ENCODE peak calls at places on chromosome 10, in ten cellular contexts. H is pons; R is psoas muscle; I is GM23248; O is activated CD8-positive, alpha-beta memory T cell treated with anti-CD3 and anti-CD28 coated beads, Interleukin-2, amount 50 U/mL, for 4 hours; Z is adipocyte; T is stimulated activated CD8-positive, alpha-beta memory T cell treated with anti-CD3 and anti-CD28 coated beads, Interleukin-15, amount 100 ng/mL, for 24 hours; S is left ventricle myocardium inferior; D is fibroblast of mammary gland; Q is smooth muscle cell of the brain vasculature. X is an unnamed sample.
A peak's percentile ranks its signal among the peaks of the same experiment; 100 is the strongest.

GRCh38 chr10:99760321-99760720 is 22.1 kb upstream of the ABCC2 start:
- DNase-seq in Z (no peak), H (no peak), O (no peak), I (no peak), Q (no peak), S (no peak), T (no peak), R (no peak), D (no peak), X (no peak)

GRCh38 chr10:9254353-9254752 is 1199.9 kb downstream of the GATA3 start:
- DNase-seq in O (no peak), Z (peak; percentile 48), Q (no peak), I (peak; percentile 88), D (peak; percentile 89), T (no peak), S (no peak), H (no peak), R (no peak), X (no peak)

GRCh38 chr10:77555591-77556212 is 81.9 kb downstream of the KCNMA1 start:
- DNase-seq in I (no peak), Z (peak; percentile 80), Q (no peak), D (no peak), R (no peak), O (no peak), T (no peak), H (peak; percentile 60), S (no peak), X (no peak)

GRCh38 chr10:63115732-63116383 is 17.3 kb upstream of the NRBF2 start:
- DNase-seq in H (peak; percentile 92), R (peak; percentile 82), Z (peak; percentile 73), I (peak; percentile 95), T (no peak), D (peak; percentile 97), S (peak; percentile 77), O (no peak), Q (no peak), X (peak; percentile 91)

GRCh38 chr10:88660593-88660884 is 3.7 kb upstream of the LIPF start:
- DNase-seq in Z (no peak), H (no peak), S (no peak), D (no peak), R (no peak), Q (no peak), O (no peak), T (no peak), I (no peak), X (no peak)

GRCh38 chr10:6216916-6217315 is 14.2 kb downstream of the PFKFB3 start:
- DNase-seq in H (no peak), I (no peak), Q (no peak), D (no peak), R (no peak), O (no peak), Z (no peak), S (no peak), T (no peak), X (no peak)

GRCh38 chr10:129968020-129968861 is 4.2 kb upstream of the EBF3 start:
- DNase-seq in Z (no peak), R (no peak), T (no peak), I (no peak), H (no peak), S (no peak), D (no peak), Q (no peak), O (no peak), X (peak; percentile 42)

GRCh38 chr10:48300556-48300955 is 5.9 kb upstream of the MAPK8 start:
- DNase-seq in I (no peak), O (no peak), H (peak; percentile 36), R (no peak), Q (no peak), D (no peak), T (no peak), Z (no peak), S (no peak), X (no peak)

GRCh38 chr10:118870467-118871243 is 115.9 kb upstream of the CACUL1 start:
- DNase-seq in Z (peak; percentile 82), Q (peak; percentile 58), R (no peak), H (peak; percentile 7), T (no peak), D (peak; percentile 97), S (no peak), O (no peak), I (peak; percentile 81), X (no peak)

GRCh38 chr10:131848741-131849590 is 51.8 kb upstream of the PPP2R2D start:
- DNase-seq in R (no peak), D (no peak), Q (no peak), T (no peak), I (no peak), S (no peak), H (no peak), Z (no peak), O (no peak), X (peak; percentile 28)

GRCh38 chr10:113041841-113042745 is 92.0 kb downstream of the TCF7L2 start:
- DNase-seq in H (no peak), I (peak; percentile 57), T (no peak), R (no peak), D (peak; percentile 55), S (no peak), Q (no peak), Z (no peak), O (no peak), X (no peak)

GRCh38 chr10:97828721-97829120 is 20.9 kb upstream of the GOLGA7B start:
- DNase-seq in T (no peak), S (no peak), O (no peak), H (no peak), R (no peak), Q (no peak), Z (no peak), I (no peak), D (no peak), X (no peak)

GRCh38 chr10:23439920-23440875 is 1.3 kb downstream of the OTUD1 start:
- DNase-seq in I (peak; percentile 85), H (peak; percentile 30), D (peak; percentile 78), T (peak; percentile 14), R (peak; percentile 38), Z (peak; percentile 56), S (peak; percentile 29), Q (no peak), O (peak; percentile 23), X (peak; percentile 67)

GRCh38 chr10:6409982-6410694 is 169.9 kb downstream of the PRKCQ start:
- DNase-seq in T (no peak), R (peak; percentile 26), I (peak; percentile 78), O (no peak), Z (peak; percentile 78), H (no peak), Q (no peak), D (peak; percentile 62), S (no peak), X (no peak)

GRCh38 chr10:6918305-6918704 is 338.2 kb upstream of the PRKCQ start:
- DNase-seq in Q (no peak), S (no peak), D (peak; percentile 28), R (peak; percentile 23), O (peak; percentile 81), Z (no peak), H (peak; percentile 55), T (peak; percentile 49), I (peak; percentile 24), X (no peak)

GRCh38 chr10:22363305-22363704 is 18.0 kb downstream of the SPAG6 start:
- DNase-seq in O (no peak), Z (no peak), H (no peak), R (no peak), Q (no peak), I (no peak), D (no peak), S (no peak), T (no peak), X (no peak)

X was measured in aorta.